ENCODE peak calls at places on chromosome 14, in seven cellular contexts. A, W, Q, X, L, F and Z are unnamed samples.

GRCh38 chr14:45194964-45195363 is 58.0 kb downstream of the MIS18BP1 start:
- DNase-seq in Q (no peak), W (no peak), F (no peak), A (no peak), L (no peak), X (no peak), Z (no peak)

GRCh38 chr14:72521968-72522741 is 371.7 kb downstream of the DPF3 start:
- DNase-seq in F (no peak), L (no peak), W (no peak), A (no peak), Q (no peak), X (no peak), Z (no peak)

GRCh38 chr14:96125536-96125935 is 79.1 kb upstream of the BDKRB2 start:
- DNase-seq in L (no peak), X (no peak), Q (no peak), W (no peak), A (peak), F (no peak), Z (no peak)

GRCh38 chr14:74314576-74314975 is 11.8 kb upstream of the ABCD4 start:
- DNase-seq in A (no peak), L (no peak), F (no peak), Q (no peak), W (no peak), X (no peak), Z (no peak)

GRCh38 chr14:99562848-99563748 is 40.9 kb downstream of the CCDC85C start:
- DNase-seq in X (no peak), F (peak), A (peak), Q (no peak), W (no peak), L (no peak), Z (peak)

GRCh38 chr14:104144911-104145825 is 6.8 kb downstream of the KIF26A start:
- DNase-seq in W (no peak), L (no peak), F (no peak), X (no peak), A (no peak), Q (no peak), Z (peak)

GRCh38 chr14:88437659-88438058 is 52.2 kb downstream of the SPATA7 start:
- DNase-seq in X (no peak), A (peak), L (no peak), Q (no peak), W (no peak), F (no peak), Z (no peak)

GRCh38 chr14:104981699-104982541 is 3.7 kb upstream of the CLBA1 start:
- DNase-seq in L (no peak), Q (no peak), F (no peak), X (no peak), A (no peak), W (no peak), Z (no peak)

GRCh38 chr14:55446833-55447232 is 6.4 kb upstream of the TBPL2 start:
- DNase-seq in F (peak), A (peak), L (no peak), X (no peak), W (peak), Q (no peak), Z (no peak)

GRCh38 chr14:39621678-39622077 is 189.4 kb upstream of the FBXO33 start:
- DNase-seq in F (no peak), X (no peak), Q (no peak), A (no peak), W (no peak), L (no peak), Z (no peak)

GRCh38 chr14:96103075-96103474 is 63.9 kb downstream of the C14orf132 start:
- DNase-seq in Q (no peak), X (no peak), L (no peak), A (no peak), F (no peak), W (no peak), Z (no peak)

GRCh38 chr14:87483651-87484260 is 509.2 kb downstream of the GALC start:
- DNase-seq in W (no peak), L (no peak), X (no peak), Q (no peak), A (peak), F (peak), Z (no peak)

GRCh38 chr14:36443374-36443773 is 76.7 kb downstream of the NKX2-1 start:
- DNase-seq in L (no peak), F (no peak), Q (no peak), A (no peak), X (no peak), W (no peak), Z (no peak)